ENCODE peak calls at places on chromosomes 11 and 22, in seven cellular contexts. One of them, this sample, is unnamed.

GRCh38 chr11:61569701-61570100 is 11.2 kb downstream of the SYT7 start:
- DNase-seq in CD4-positive, alpha-beta T cell: no peak
- DNase-seq in stimulated activated CD8-positive, alpha-beta memory T cell treated with anti-CD3 and anti-CD28 coated beads, Interleukin-12 subunit alpha, Interleukin-12 subunit beta, amount 100 ng/mL, for 1 hour: no peak
- DNase-seq in activated CD4-positive, alpha-beta T cell treated with anti-CD3 and anti-CD28 coated beads, Interleukin-2, amount 50 U/mL, for 24 hours: no peak
- DNase-seq in endothelial cell: no peak
- DNase-seq in activated effector memory CD4-positive, alpha-beta T cell treated with anti-CD3 and anti-CD28 coated beads, Interleukin-2, amount 50 U/mL, for 16 hours: no peak
- DNase-seq in KBM-7: no peak
- DNase-seq in this sample: no peak

GRCh38 chr11:35065566-35065965 is 73.4 kb upstream of the CD44 start:
- DNase-seq in CD4-positive, alpha-beta T cell: no peak
- DNase-seq in stimulated activated CD8-positive, alpha-beta memory T cell treated with anti-CD3 and anti-CD28 coated beads, Interleukin-12 subunit alpha, Interleukin-12 subunit beta, amount 100 ng/mL, for 1 hour: no peak
- DNase-seq in activated CD4-positive, alpha-beta T cell treated with anti-CD3 and anti-CD28 coated beads, Interleukin-2, amount 50 U/mL, for 24 hours: no peak
- DNase-seq in endothelial cell: no peak
- DNase-seq in activated effector memory CD4-positive, alpha-beta T cell treated with anti-CD3 and anti-CD28 coated beads, Interleukin-2, amount 50 U/mL, for 16 hours: no peak
- DNase-seq in KBM-7: no peak
- DNase-seq in this sample: no peak

GRCh38 chr11:57513911-57514537 is 1.5 kb downstream of the SLC43A1 start:
- DNase-seq in CD4-positive, alpha-beta T cell: no peak
- DNase-seq in stimulated activated CD8-positive, alpha-beta memory T cell treated with anti-CD3 and anti-CD28 coated beads, Interleukin-12 subunit alpha, Interleukin-12 subunit beta, amount 100 ng/mL, for 1 hour: no peak
- DNase-seq in activated CD4-positive, alpha-beta T cell treated with anti-CD3 and anti-CD28 coated beads, Interleukin-2, amount 50 U/mL, for 24 hours: no peak
- DNase-seq in endothelial cell: peak
- DNase-seq in activated effector memory CD4-positive, alpha-beta T cell treated with anti-CD3 and anti-CD28 coated beads, Interleukin-2, amount 50 U/mL, for 16 hours: peak
- DNase-seq in KBM-7: peak
- DNase-seq in this sample: no peak

GRCh38 chr11:61147271-61147670 is 14.0 kb downstream of the VPS37C start:
- DNase-seq in CD4-positive, alpha-beta T cell: no peak
- DNase-seq in stimulated activated CD8-positive, alpha-beta memory T cell treated with anti-CD3 and anti-CD28 coated beads, Interleukin-12 subunit alpha, Interleukin-12 subunit beta, amount 100 ng/mL, for 1 hour: no peak
- DNase-seq in activated CD4-positive, alpha-beta T cell treated with anti-CD3 and anti-CD28 coated beads, Interleukin-2, amount 50 U/mL, for 24 hours: no peak
- DNase-seq in endothelial cell: no peak
- DNase-seq in activated effector memory CD4-positive, alpha-beta T cell treated with anti-CD3 and anti-CD28 coated beads, Interleukin-2, amount 50 U/mL, for 16 hours: no peak
- DNase-seq in KBM-7: no peak
- DNase-seq in this sample: no peak

GRCh38 chr11:61711493-61711892 is 31.3 kb downstream of the DAGLA start:
- DNase-seq in CD4-positive, alpha-beta T cell: no peak
- DNase-seq in stimulated activated CD8-positive, alpha-beta memory T cell treated with anti-CD3 and anti-CD28 coated beads, Interleukin-12 subunit alpha, Interleukin-12 subunit beta, amount 100 ng/mL, for 1 hour: no peak
- DNase-seq in activated CD4-positive, alpha-beta T cell treated with anti-CD3 and anti-CD28 coated beads, Interleukin-2, amount 50 U/mL, for 24 hours: no peak
- DNase-seq in endothelial cell: no peak
- DNase-seq in activated effector memory CD4-positive, alpha-beta T cell treated with anti-CD3 and anti-CD28 coated beads, Interleukin-2, amount 50 U/mL, for 16 hours: no peak
- DNase-seq in KBM-7: no peak
- DNase-seq in this sample: no peak

GRCh38 chr22:38570841-38571364 is 920 bp upstream of the DMC1 start:
- DNase-seq in CD4-positive, alpha-beta T cell: peak
- DNase-seq in stimulated activated CD8-positive, alpha-beta memory T cell treated with anti-CD3 and anti-CD28 coated beads, Interleukin-12 subunit alpha, Interleukin-12 subunit beta, amount 100 ng/mL, for 1 hour: peak
- DNase-seq in activated CD4-positive, alpha-beta T cell treated with anti-CD3 and anti-CD28 coated beads, Interleukin-2, amount 50 U/mL, for 24 hours: peak
- DNase-seq in endothelial cell: peak
- DNase-seq in activated effector memory CD4-positive, alpha-beta T cell treated with anti-CD3 and anti-CD28 coated beads, Interleukin-2, amount 50 U/mL, for 16 hours: peak
- DNase-seq in KBM-7: no peak
- DNase-seq in this sample: no peak

GRCh38 chr11:18011633-18012313 is 1.1 kb downstream of the SERGEF start:
- DNase-seq in CD4-positive, alpha-beta T cell: no peak
- DNase-seq in stimulated activated CD8-positive, alpha-beta memory T cell treated with anti-CD3 and anti-CD28 coated beads, Interleukin-12 subunit alpha, Interleukin-12 subunit beta, amount 100 ng/mL, for 1 hour: no peak
- DNase-seq in activated CD4-positive, alpha-beta T cell treated with anti-CD3 and anti-CD28 coated beads, Interleukin-2, amount 50 U/mL, for 24 hours: no peak
- DNase-seq in endothelial cell: no peak
- DNase-seq in activated effector memory CD4-positive, alpha-beta T cell treated with anti-CD3 and anti-CD28 coated beads, Interleukin-2, amount 50 U/mL, for 16 hours: no peak
- DNase-seq in KBM-7: peak
- DNase-seq in this sample: no peak

GRCh38 chr11:2195756-2196088 is 24.1 kb upstream of the TH start:
- DNase-seq in CD4-positive, alpha-beta T cell: no peak
- DNase-seq in stimulated activated CD8-positive, alpha-beta memory T cell treated with anti-CD3 and anti-CD28 coated beads, Interleukin-12 subunit alpha, Interleukin-12 subunit beta, amount 100 ng/mL, for 1 hour: no peak
- DNase-seq in activated CD4-positive, alpha-beta T cell treated with anti-CD3 and anti-CD28 coated beads, Interleukin-2, amount 50 U/mL, for 24 hours: no peak
- DNase-seq in endothelial cell: no peak
- DNase-seq in activated effector memory CD4-positive, alpha-beta T cell treated with anti-CD3 and anti-CD28 coated beads, Interleukin-2, amount 50 U/mL, for 16 hours: no peak
- DNase-seq in KBM-7: no peak
- DNase-seq in this sample: no peak

GRCh38 chr11:130585545-130585944 is 137.1 kb downstream of the ADAMTS15 start:
- DNase-seq in CD4-positive, alpha-beta T cell: no peak
- DNase-seq in stimulated activated CD8-positive, alpha-beta memory T cell treated with anti-CD3 and anti-CD28 coated beads, Interleukin-12 subunit alpha, Interleukin-12 subunit beta, amount 100 ng/mL, for 1 hour: no peak
- DNase-seq in activated CD4-positive, alpha-beta T cell treated with anti-CD3 and anti-CD28 coated beads, Interleukin-2, amount 50 U/mL, for 24 hours: no peak
- DNase-seq in endothelial cell: no peak
- DNase-seq in activated effector memory CD4-positive, alpha-beta T cell treated with anti-CD3 and anti-CD28 coated beads, Interleukin-2, amount 50 U/mL, for 16 hours: no peak
- DNase-seq in KBM-7: no peak
- DNase-seq in this sample: no peak

GRCh38 chr11:22304337-22304961 is 33.7 kb upstream of the SLC17A6 start:
- DNase-seq in CD4-positive, alpha-beta T cell: no peak
- DNase-seq in stimulated activated CD8-positive, alpha-beta memory T cell treated with anti-CD3 and anti-CD28 coated beads, Interleukin-12 subunit alpha, Interleukin-12 subunit beta, amount 100 ng/mL, for 1 hour: no peak
- DNase-seq in activated CD4-positive, alpha-beta T cell treated with anti-CD3 and anti-CD28 coated beads, Interleukin-2, amount 50 U/mL, for 24 hours: no peak
- DNase-seq in endothelial cell: no peak
- DNase-seq in activated effector memory CD4-positive, alpha-beta T cell treated with anti-CD3 and anti-CD28 coated beads, Interleukin-2, amount 50 U/mL, for 16 hours: no peak
- DNase-seq in KBM-7: peak
- DNase-seq in this sample: no peak

GRCh38 chr11:116185551-116185950 is 587.2 kb downstream of the BUD13 start:
- DNase-seq in CD4-positive, alpha-beta T cell: no peak
- DNase-seq in stimulated activated CD8-positive, alpha-beta memory T cell treated with anti-CD3 and anti-CD28 coated beads, Interleukin-12 subunit alpha, Interleukin-12 subunit beta, amount 100 ng/mL, for 1 hour: no peak
- DNase-seq in activated CD4-positive, alpha-beta T cell treated with anti-CD3 and anti-CD28 coated beads, Interleukin-2, amount 50 U/mL, for 24 hours: no peak
- DNase-seq in endothelial cell: no peak
- DNase-seq in activated effector memory CD4-positive, alpha-beta T cell treated with anti-CD3 and anti-CD28 coated beads, Interleukin-2, amount 50 U/mL, for 16 hours: no peak
- DNase-seq in KBM-7: no peak
- DNase-seq in this sample: no peak

GRCh38 chr11:57417056-57417455 is 9.9 kb downstream of the SLC43A3 start:
- DNase-seq in CD4-positive, alpha-beta T cell: no peak
- DNase-seq in stimulated activated CD8-positive, alpha-beta memory T cell treated with anti-CD3 and anti-CD28 coated beads, Interleukin-12 subunit alpha, Interleukin-12 subunit beta, amount 100 ng/mL, for 1 hour: no peak
- DNase-seq in activated CD4-positive, alpha-beta T cell treated with anti-CD3 and anti-CD28 coated beads, Interleukin-2, amount 50 U/mL, for 24 hours: no peak
- DNase-seq in endothelial cell: no peak
- DNase-seq in activated effector memory CD4-positive, alpha-beta T cell treated with anti-CD3 and anti-CD28 coated beads, Interleukin-2, amount 50 U/mL, for 16 hours: no peak
- DNase-seq in KBM-7: no peak
- DNase-seq in this sample: no peak

GRCh38 chr11:11213117-11213516 is 139.9 kb downstream of the CSNK2A3 start:
- DNase-seq in CD4-positive, alpha-beta T cell: no peak
- DNase-seq in stimulated activated CD8-positive, alpha-beta memory T cell treated with anti-CD3 and anti-CD28 coated beads, Interleukin-12 subunit alpha, Interleukin-12 subunit beta, amount 100 ng/mL, for 1 hour: no peak
- DNase-seq in activated CD4-positive, alpha-beta T cell treated with anti-CD3 and anti-CD28 coated beads, Interleukin-2, amount 50 U/mL, for 24 hours: no peak
- DNase-seq in endothelial cell: no peak
- DNase-seq in activated effector memory CD4-positive, alpha-beta T cell treated with anti-CD3 and anti-CD28 coated beads, Interleukin-2, amount 50 U/mL, for 16 hours: no peak
- DNase-seq in KBM-7: no peak
- DNase-seq in this sample: no peak